ENCODE peak calls at places on chromosomes 5 and 9, in ten cellular contexts. O is fibroblast of the aortic adventitia, E is endothelial cell of umbilical vein, C is heart left ventricle, G is psoas muscle, P is OCI-LY7, U is esophagus squamous epithelium, Y is cardiac muscle cell, K is HFF-Myc, X is upper lobe of right lung. S is an unnamed sample.

GRCh38 chr5:153447534-153447933 is 42.9 kb upstream of the GRIA1 start:
- DNase-seq in O (no peak), E (no peak), C (no peak), G (no peak), P (no peak), U (no peak), Y (no peak), K (no peak), X (no peak), S (no peak)

GRCh38 chr9:33270146-33270545 is 5.3 kb downstream of the CHMP5 start:
- DNase-seq in O (no peak), E (no peak), C (no peak), G (no peak), P (no peak), U (no peak), Y (no peak), K (no peak), X (no peak), S (no peak)

GRCh38 chr5:77709993-77710392 is 66.1 kb downstream of the TBCA start:
- DNase-seq in O (no peak), E (no peak), C (no peak), G (no peak), P (no peak), U (no peak), Y (no peak), K (no peak), X (no peak), S (no peak)

GRCh38 chr5:31346896-31347557 is 153.5 kb downstream of the CDH6 start:
- DNase-seq in O (no peak), E (no peak), C (no peak), G (no peak), P (no peak), U (no peak), Y (no peak), K (no peak), X (no peak), S (no peak)

GRCh38 chr5:115616492-115616891 is 9.3 kb downstream of the TMED7 start:
- DNase-seq in O (no peak), E (no peak), C (no peak), G (no peak), P (no peak), U (no peak), Y (no peak), K (no peak), X (no peak), S (no peak)

GRCh38 chr9:82334286-82334685 is 345.7 kb downstream of the SPATA31D1 start:
- DNase-seq in O (peak), E (no peak), C (no peak), G (no peak), P (no peak), U (no peak), Y (no peak), K (peak), X (no peak), S (peak)

GRCh38 chr5:178425621-178426068 is 164.5 kb downstream of the COL23A1 start:
- DNase-seq in O (no peak), E (no peak), C (no peak), G (no peak), P (no peak), U (no peak), Y (no peak), K (no peak), X (no peak), S (no peak)

GRCh38 chr9:93677061-93677571 is 100.7 kb downstream of the PHF2 start:
- DNase-seq in O (no peak), E (no peak), C (peak), G (peak), P (no peak), U (no peak), Y (no peak), K (no peak), X (peak), S (no peak)

GRCh38 chr9:73536403-73536802 is 384.7 kb downstream of the ANXA1 start:
- DNase-seq in O (no peak), E (no peak), C (no peak), G (no peak), P (no peak), U (no peak), Y (no peak), K (no peak), X (no peak), S (no peak)

GRCh38 chr9:128192601-128193371 is 1.4 kb upstream of the CIZ1 start:
- DNase-seq in O (peak), E (peak), C (peak), G (peak), P (no peak), U (no peak), Y (no peak), K (peak), X (peak), S (no peak)

GRCh38 chr9:106104887-106105286 is 410.5 kb downstream of the TMEM38B start:
- DNase-seq in O (no peak), E (no peak), C (no peak), G (no peak), P (no peak), U (no peak), Y (no peak), K (no peak), X (no peak), S (no peak)
- H3K4me3 ChIP-seq in O (no peak), E (no peak), C (no peak), G (no peak), P (no peak), U (no peak), Y (no peak), K (no peak), X (no peak), S (no peak)

GRCh38 chr5:123875444-123876264 is 363.7 kb downstream of the CSNK1G3 start:
- DNase-seq in O (no peak), E (no peak), C (peak), G (no peak), P (no peak), U (no peak), Y (peak), K (no peak), X (no peak), S (no peak)
- TF ChIP-seq CTCF in O (no peak), E (no peak), C (no peak), G (no peak), P (no peak), U (no peak), Y (no peak), K (no peak), X (no peak), S (no peak)

GRCh38 chr9:21558079-21558478 is 76.0 kb upstream of the IFNE start:
- DNase-seq in O (peak), E (peak), C (no peak), G (no peak), P (no peak), U (no peak), Y (no peak), K (no peak), X (no peak), S (no peak)
- H3K4me3 ChIP-seq in O (peak), E (peak), C (no peak), G (no peak), P (no peak), U (peak), Y (peak), K (peak), X (no peak), S (peak)

GRCh38 chr9:103152473-103152872 is 157.3 kb downstream of the CYLC2 start:
- DNase-seq in O (no peak), E (no peak), C (no peak), G (no peak), P (no peak), U (no peak), Y (no peak), K (no peak), X (no peak), S (no peak)
- TF ChIP-seq CTCF in O (no peak), E (no peak), C (no peak), G (no peak), P (peak), U (no peak), Y (no peak), K (no peak), X (no peak), S (no peak)

DNA sequence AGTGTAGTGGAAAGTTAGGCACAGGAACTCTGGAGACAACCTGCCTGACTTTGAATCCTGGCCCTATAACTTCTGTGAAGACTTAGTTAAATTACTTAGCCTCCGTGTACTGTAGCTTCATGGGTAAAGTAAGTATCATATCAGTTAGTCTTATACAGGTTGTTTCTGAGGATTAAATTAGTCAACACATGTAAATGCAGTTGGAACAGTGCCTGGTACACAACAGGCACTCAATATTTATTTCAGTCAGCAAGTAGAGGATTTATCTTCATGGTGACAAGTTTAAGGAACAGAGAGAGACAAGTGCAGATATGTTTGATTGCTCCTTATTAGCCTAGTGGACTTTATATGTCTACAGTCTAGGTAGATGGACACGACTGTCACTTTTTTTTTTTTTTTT is 2.7 kb downstream of the TSLP start:
- DNase-seq in O (peak), E (no peak), C (no peak), G (no peak), P (no peak), U (no peak), Y (no peak), K (no peak), X (no peak), S (no peak)
- H3K4me3 ChIP-seq in O (peak), E (no peak), C (peak), G (peak), P (no peak), U (no peak), Y (peak), K (no peak), X (peak), S (no peak)

GRCh38 chr5:174818430-174818829 is 94.0 kb downstream of the MSX2 start:
- DNase-seq in O (no peak), E (no peak), C (no peak), G (no peak), P (no peak), U (no peak), Y (no peak), K (no peak), X (no peak), S (no peak)
- TF ChIP-seq CTCF in O (no peak), E (no peak), C (no peak), G (no peak), P (no peak), U (no peak), Y (no peak), K (no peak), X (no peak), S (no peak)

DNA sequence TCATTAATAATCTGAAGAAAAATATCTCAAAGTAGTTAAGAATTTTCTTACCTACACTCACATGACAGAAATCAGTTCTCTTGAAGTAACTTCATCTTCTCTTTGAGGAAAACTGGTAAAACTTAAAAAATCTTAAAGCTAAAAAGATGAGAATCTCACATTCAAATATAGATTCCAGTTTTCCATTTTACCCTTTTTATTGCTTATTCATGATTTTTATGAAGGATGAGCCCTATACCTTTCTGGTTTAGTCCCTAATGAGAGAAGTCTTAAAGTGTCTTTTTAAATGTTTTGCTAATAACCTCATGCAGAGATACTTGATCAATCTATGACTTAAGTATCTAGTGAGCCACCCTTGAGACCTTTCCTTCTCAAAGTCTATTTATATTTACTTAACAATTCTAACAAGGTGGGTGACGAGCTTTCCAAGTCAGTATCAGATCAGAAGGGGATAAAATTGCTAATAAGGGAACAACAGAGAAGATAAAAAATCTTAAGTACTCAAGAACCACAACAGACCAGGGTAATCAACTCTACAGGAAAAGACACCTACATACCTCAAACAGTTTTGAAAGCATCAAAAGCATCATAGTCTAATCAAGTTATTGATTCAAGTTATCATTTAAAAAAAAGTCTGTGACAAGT is 2.6 kb downstream of the IARS1 start:
- DNase-seq in O (no peak), E (no peak), C (no peak), G (no peak), P (no peak), U (no peak), Y (no peak), K (no peak), X (no peak), S (no peak)
- H3K4me3 ChIP-seq in O (peak), E (no peak), C (no peak), G (no peak), P (peak), U (no peak), Y (no peak), K (peak), X (no peak), S (no peak)

DNA sequence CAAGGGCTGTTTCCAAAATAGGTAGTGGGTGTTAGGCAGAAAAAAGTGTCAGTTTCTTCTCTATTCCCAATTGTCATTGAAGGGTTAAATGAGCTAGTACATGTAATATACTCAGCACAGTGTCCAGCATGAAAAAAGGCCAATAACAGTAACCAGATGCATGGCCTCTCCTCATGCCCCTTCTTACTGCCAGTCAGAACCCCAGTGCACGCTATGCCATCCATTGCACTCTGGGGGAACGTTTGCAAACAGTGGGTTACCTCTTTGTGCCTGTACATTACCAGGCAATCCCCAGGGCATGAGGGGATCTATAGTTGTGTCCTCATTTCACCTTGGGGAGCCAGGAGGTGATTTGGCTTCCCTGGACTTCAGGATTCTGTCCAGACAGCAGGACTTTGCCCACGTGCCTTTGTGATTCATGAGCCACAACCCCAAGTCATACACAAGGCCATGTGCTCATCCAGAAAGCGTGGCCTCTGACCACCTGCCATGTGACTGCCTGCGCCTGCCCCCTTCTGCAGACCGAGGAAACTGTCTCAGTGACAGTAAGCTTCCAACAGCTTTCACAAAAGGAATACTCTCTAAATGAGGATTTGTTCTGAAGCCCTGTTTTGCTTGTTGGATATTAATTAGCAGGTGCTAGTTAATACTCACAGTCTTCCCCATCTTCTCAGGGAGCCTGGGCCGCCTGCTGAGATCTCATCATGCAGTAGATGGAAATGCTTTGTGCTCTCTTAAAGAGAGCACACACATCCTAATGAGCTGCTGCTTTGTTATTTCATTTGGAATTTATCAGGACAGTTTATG is 36.8 kb upstream of the ANGPTL2 start:
- DNase-seq in O (peak), E (no peak), C (peak), G (peak), P (peak), U (no peak), Y (peak), K (peak), X (peak), S (no peak)
- TF ChIP-seq CTCF in O (peak), E (no peak), C (no peak), G (peak), P (peak), U (no peak), Y (no peak), K (peak), X (no peak), S (peak)